ENCODE peak calls at places on chromosomes 11 and 22, in four cellular contexts. M is SK-N-SH, E is HCT116, P is HepG2. L is an unnamed sample.

GRCh38 chr11:34425863-34426262 is 12.9 kb upstream of the CAT start:
- DNase-seq in M (no peak), E (no peak), P (no peak), L (no peak)

GRCh38 chr11:1237128-1237580 is 14.3 kb downstream of the MUC5B start:
- DNase-seq in M (no peak), E (no peak), P (no peak), L (no peak)

GRCh38 chr11:10695821-10696220 is 2.3 kb upstream of the IRAG1 start:
- DNase-seq in M (no peak), E (no peak), P (no peak), L (no peak)

GRCh38 chr22:20810645-20811044 is 36.7 kb downstream of the SERPIND1 start:
- DNase-seq in M (no peak), E (no peak), P (no peak), L (no peak)

GRCh38 chr22:29225422-29226090 is 19.9 kb downstream of the EMID1 start:
- DNase-seq in M (peak), E (no peak), P (no peak), L (no peak)

GRCh38 chr11:128105950-128106349 is 481.4 kb downstream of the ETS1 start:
- DNase-seq in M (no peak), E (no peak), P (no peak), L (no peak)

GRCh38 chr11:30314625-30315024 is 8.3 kb upstream of the ARL14EP start:
- DNase-seq in M (no peak), E (no peak), P (no peak), L (no peak)

GRCh38 chr11:134126197-134126822 is 57.4 kb downstream of the JAM3 start:
- DNase-seq in M (peak), E (no peak), P (no peak), L (no peak)

GRCh38 chr22:46169628-46170027 is 19.3 kb downstream of the PPARA start:
- DNase-seq in M (no peak), E (no peak), P (no peak), L (no peak)

GRCh38 chr22:46172522-46172921 is 22.2 kb downstream of the PPARA start:
- DNase-seq in M (no peak), E (no peak), P (no peak), L (no peak)

GRCh38 chr22:46175631-46176030 is 25.3 kb downstream of the PPARA start:
- DNase-seq in M (no peak), E (no peak), P (no peak), L (no peak)

GRCh38 chr22:46173152-46173551 is 22.8 kb downstream of the PPARA start:
- DNase-seq in M (no peak), E (no peak), P (no peak), L (no peak)

GRCh38 chr22:46171940-46172339 is 21.6 kb downstream of the PPARA start:
- DNase-seq in M (no peak), E (peak), P (no peak), L (no peak)
- TF ChIP-seq SIN3A in M (no peak), E (no peak), P (no peak), L (no peak)

DNA sequence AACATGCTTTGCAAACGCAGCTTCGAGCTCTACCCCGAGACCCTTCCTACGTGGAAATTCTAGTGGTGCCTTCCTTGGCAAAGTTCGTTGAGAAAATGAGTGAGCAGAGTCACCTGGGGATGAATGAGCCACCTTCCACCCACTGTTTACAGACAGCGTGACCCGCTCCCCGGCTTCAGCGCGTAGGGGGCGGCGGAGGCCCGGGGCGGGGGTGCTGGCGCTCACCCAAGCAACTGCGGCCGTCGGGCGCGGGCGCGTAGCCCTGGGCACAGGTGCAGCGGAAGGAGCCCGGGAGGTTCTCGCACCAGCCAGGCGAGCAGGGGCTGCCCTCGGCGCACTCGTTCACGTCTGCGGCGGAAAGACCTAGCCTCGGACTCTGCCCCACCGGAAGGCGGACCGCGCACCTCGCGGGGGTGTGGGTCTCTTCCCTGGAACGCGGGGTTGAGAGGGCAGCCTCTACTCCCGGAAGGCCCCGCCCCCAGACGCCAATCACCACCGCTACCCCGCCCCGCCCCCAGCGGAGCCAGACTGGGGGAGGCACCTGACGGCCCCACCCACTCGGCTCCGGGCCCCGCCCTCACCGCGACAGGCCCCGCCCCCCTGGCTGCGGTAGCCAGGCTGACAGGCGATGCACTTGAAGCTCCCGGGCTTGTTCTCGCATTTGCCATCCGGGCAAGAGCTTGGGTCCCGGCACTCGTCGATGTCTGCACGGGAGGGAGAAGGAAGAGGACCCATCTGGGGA is 11.8 kb downstream of the LTBP3 start:
- DNase-seq in M (peak), E (peak), P (peak), L (no peak)
- H3K27ac ChIP-seq in M (no peak), E (peak), P (peak), L (no peak)

GRCh38 chr22:31210830-31211503 is 1.1 kb upstream of the LIMK2 start:
- DNase-seq in M (no peak), E (no peak), P (peak), L (no peak)
- TF ChIP-seq REST in M (no peak), E (no peak), P (no peak), L (no peak)

GRCh38 chr11:87056091-87056490 is 18.4 kb downstream of the TMEM135 start:
- DNase-seq in M (no peak), E (no peak), P (no peak), L (no peak)
- TF ChIP-seq SIN3A in M (no peak), E (no peak), P (no peak), L (no peak)

DNA sequence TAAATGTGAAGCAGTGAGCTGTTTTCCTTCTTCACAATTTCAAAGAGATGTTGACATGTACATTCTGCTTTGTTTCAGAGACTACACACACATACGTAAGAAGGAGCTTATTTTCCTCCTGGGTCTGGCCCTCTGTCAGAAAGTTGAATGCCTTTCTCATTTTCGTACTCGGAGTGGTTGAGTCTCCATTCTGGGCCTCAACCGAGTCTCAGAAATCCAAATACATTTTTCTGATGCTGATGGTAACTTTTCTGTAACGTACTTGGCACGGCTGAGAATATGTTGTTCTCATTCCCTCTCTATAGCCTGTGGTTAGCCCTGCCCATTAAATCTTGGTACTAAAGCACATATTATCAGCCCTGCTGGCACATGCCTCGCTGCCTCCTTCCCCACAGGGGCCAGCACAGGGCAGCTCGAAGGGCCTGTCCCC is 25.3 kb downstream of the PARVA start:
- DNase-seq in M (no peak), E (no peak), P (no peak), L (no peak)
- H3K27ac ChIP-seq in M (no peak), E (no peak), P (no peak), L (no peak)

DNA sequence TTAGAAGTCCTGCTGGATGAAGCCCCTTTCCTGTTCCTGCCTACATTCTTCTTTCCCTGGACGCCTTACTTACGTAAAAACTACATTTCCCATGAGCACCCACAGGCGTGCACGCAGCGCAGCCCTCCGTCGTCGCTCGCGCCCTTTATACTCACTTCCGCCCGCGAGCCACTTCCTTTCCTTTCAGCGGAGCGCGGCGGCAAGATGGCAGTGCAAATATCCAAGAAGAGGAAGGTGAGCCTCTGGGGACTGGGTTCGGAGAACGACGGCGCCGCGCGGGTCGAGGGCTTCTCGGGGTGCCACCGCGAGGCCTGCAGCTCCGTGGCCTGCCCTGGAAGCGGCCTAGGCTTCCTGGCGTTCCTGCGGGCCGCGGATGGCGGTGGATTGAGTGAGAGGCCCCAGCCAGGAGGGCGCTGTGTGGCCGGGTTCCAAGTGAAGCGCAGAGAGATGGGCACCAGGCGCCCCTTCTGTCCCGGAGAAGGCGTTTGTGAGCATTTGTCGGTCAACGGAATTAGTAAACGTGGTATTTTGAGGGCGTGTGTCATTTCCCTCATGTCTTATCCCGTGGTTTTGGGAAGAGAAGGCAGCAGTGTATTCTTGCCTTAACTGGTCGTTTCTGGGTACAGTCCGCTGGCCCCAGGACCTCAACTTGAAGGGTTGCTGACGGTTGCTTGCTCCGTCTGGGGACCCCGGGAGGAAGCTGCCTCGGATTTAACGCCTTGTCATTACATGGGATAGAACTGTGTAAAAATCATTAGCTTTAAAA is at the start of gene RPS3:
- DNase-seq in M (peak), E (peak), P (peak), L (peak)
- TF ChIP-seq REST in M (peak), E (no peak), P (peak), L (peak)

DNA sequence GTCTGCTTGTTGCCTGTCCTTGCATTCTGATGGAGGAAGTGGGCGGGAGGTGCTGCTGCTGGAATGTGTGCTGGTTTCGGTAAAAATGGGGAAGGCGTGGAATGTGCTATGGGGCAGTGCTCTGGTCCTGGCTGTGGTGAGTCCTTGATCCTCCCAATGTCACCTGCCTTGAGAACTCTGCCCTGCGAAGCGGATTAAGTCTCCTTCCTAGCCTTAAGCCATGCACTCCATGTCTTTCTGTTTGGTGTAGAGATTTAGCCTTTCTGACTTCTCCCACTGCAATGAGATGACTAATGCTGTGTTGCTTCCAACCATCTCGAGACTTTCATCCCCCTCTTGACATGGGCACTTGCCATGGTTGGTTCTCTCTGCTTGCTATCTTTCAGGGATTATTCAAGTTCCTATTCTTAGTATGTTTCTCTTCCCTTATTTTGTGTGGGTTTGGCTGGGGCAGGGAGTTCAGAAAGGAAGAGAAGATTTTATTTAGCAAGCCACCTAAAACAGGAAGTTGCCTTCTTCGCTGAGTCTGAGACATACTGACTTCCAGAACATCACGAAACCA is 687.9 kb downstream of the NTM start:
- DNase-seq in M (no peak), E (no peak), P (no peak), L (no peak)
- TF ChIP-seq SIN3A in M (no peak), E (no peak), P (no peak), L (no peak)

GRCh38 chr22:46043339-46043738 is 66.4 kb upstream of the WNT7B start:
- DNase-seq in M (no peak), E (no peak), P (no peak), L (no peak)
- H3K27ac ChIP-seq in M (no peak), E (no peak), P (no peak), L (peak)

DNA sequence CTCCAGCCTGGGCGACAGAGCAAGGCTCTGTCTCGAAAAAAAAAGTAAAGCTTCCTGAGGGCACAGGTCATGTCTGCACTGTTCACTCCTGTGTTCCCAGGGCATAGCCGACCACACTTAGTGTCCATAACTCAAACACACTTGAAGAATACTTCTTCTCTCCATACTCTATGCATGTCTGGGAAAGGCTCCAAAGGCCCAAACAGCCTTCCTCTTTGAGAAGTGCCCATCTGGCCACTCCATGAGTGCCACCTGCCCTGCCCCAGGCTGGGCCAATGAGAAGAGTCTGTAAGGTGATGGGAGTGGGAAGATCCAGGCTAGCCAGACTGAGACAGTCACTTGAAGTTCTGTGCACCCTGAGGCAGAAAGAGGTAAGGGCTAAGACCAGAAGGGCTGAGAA is 24.7 kb downstream of the DGCR2 start:
- DNase-seq in M (no peak), E (no peak), P (no peak), L (no peak)
- TF ChIP-seq REST in M (no peak), E (no peak), P (no peak), L (no peak)

GRCh38 chr11:32963721-32964120 is 52.0 kb upstream of the DEPDC7 start:
- DNase-seq in M (no peak), E (no peak), P (no peak), L (no peak)

GRCh38 chr11:32960553-32961164 is 55.0 kb upstream of the DEPDC7 start:
- DNase-seq in M (peak), E (peak), P (peak), L (peak)

DNA sequence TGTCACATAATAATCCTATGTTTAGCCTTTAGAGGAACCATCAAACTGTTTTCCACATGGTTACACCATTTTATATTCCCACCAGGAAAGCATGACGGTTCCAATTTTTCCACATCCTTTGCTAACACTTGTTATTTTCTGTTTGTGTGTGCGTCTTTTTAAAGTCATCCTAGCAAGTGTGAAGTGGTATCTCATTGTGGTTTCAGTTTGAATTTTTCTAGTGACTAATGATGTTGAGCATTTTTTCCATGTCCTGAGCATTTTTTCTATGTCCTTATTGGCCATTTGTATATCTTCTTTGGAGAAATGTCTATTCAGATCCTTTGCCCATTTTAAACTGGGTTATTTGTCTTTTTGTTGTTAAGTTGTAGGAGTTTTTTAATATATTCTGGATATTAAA is 53.7 kb upstream of the DEPDC7 start:
- DNase-seq in M (no peak), E (no peak), P (no peak), L (no peak)
- TF ChIP-seq SIN3A in M (no peak), E (no peak), P (no peak), L (no peak)

L was measured in Panc1.